ENCODE peak calls at places on chromosomes 1 and 21, in seven cellular contexts. D, H, X, F, I, N and O are unnamed samples.

GRCh38 chr1:179545316-179545715 is 30.4 kb downstream of the NPHS2 start:
- DNase-seq in N (no peak), X (no peak), I (no peak), F (no peak), D (no peak), H (no peak), O (no peak)

GRCh38 chr1:63877816-63878215 is 104.0 kb downstream of the ROR1 start:
- DNase-seq in I (no peak), N (no peak), H (no peak), X (no peak), D (peak), F (no peak), O (no peak)

GRCh38 chr1:31663622-31664452 is 19.2 kb upstream of the PEF1 start:
- DNase-seq in N (peak), X (no peak), I (peak), H (peak), D (peak), F (peak), O (no peak)

GRCh38 chr1:9717193-9718005 is 65.9 kb downstream of the PIK3CD start:
- DNase-seq in H (peak), F (peak), X (peak), N (no peak), I (peak), D (no peak), O (peak)

GRCh38 chr21:17834639-17835354 is 15.6 kb upstream of the C21orf91 start:
- DNase-seq in D (no peak), H (no peak), I (no peak), N (no peak), F (no peak), X (no peak), O (no peak)

GRCh38 chr1:21584096-21584495 is 74.9 kb downstream of the ALPL start:
- DNase-seq in N (no peak), X (no peak), H (no peak), I (no peak), D (no peak), F (no peak), O (no peak)

GRCh38 chr1:244273845-244274619 is 177.7 kb downstream of the ADSS2 start:
- DNase-seq in H (no peak), X (no peak), F (peak), N (no peak), D (peak), I (no peak), O (no peak)

GRCh38 chr1:116345011-116345410 is 28.0 kb upstream of the ATP1A1 start:
- DNase-seq in H (no peak), D (no peak), I (no peak), X (no peak), F (no peak), N (no peak), O (no peak)

GRCh38 chr1:182205378-182206022 is 144.0 kb upstream of the ZNF648 start:
- DNase-seq in N (no peak), H (no peak), I (peak), F (no peak), X (no peak), D (no peak), O (no peak)

GRCh38 chr1:203555046-203555445 is 61.1 kb downstream of the OPTC start:
- DNase-seq in N (no peak), F (no peak), I (no peak), D (no peak), H (no peak), X (no peak), O (no peak)

GRCh38 chr1:227756172-227756959 is 21.1 kb downstream of the SNAP47 start:
- DNase-seq in D (no peak), F (no peak), I (no peak), H (no peak), X (no peak), N (no peak), O (no peak)

GRCh38 chr1:67401443-67401842 is 28.8 kb downstream of the SERBP1 start:
- DNase-seq in D (no peak), H (no peak), X (no peak), I (no peak), F (no peak), N (no peak), O (no peak)

GRCh38 chr1:26574690-26575349 is 45.3 kb downstream of the RPS6KA1 start:
- DNase-seq in D (no peak), X (no peak), F (no peak), N (no peak), I (no peak), H (no peak), O (no peak)

GRCh38 chr21:42880352-42880751 is 1.0 kb upstream of the WDR4 start:
- DNase-seq in H (no peak), X (no peak), I (no peak), D (no peak), N (no peak), F (no peak), O (no peak)

GRCh38 chr1:232319106-232319505 is 310.8 kb downstream of the SIPA1L2 start:
- DNase-seq in H (no peak), D (no peak), N (no peak), I (no peak), X (no peak), F (no peak), O (no peak)

GRCh38 chr1:117188268-117189108 is 22.2 kb downstream of the VTCN1 start:
- DNase-seq in X (no peak), H (no peak), D (no peak), N (no peak), I (no peak), F (no peak), O (no peak)

GRCh38 chr1:110674337-110675059 is at the start of gene KCNA3:
- DNase-seq in D (no peak), H (no peak), X (no peak), F (no peak), I (no peak), N (peak), O (no peak)

GRCh38 chr1:36894824-36895223 is 139.5 kb downstream of the GRIK3 start:
- DNase-seq in D (no peak), N (no peak), X (no peak), H (no peak), F (no peak), I (no peak), O (no peak)

GRCh38 chr1:195717651-195718050 is 890.6 kb downstream of the KCNT2 start:
- DNase-seq in I (no peak), X (no peak), F (no peak), D (peak), H (no peak), N (no peak), O (no peak)

GRCh38 chr1:28437924-28438699 is 67.7 kb upstream of the RCC1 start:
- DNase-seq in N (no peak), F (no peak), X (no peak), D (peak), H (peak), I (peak), O (peak)

GRCh38 chr21:16124397-16125130 is 394.8 kb downstream of the USP25 start:
- DNase-seq in F (no peak), I (no peak), H (peak), X (no peak), D (no peak), N (no peak), O (peak)

GRCh38 chr21:18744840-18745239 is 341.3 kb upstream of the TMPRSS15 start:
- DNase-seq in I (no peak), N (no peak), D (no peak), H (no peak), F (no peak), X (no peak), O (no peak)

GRCh38 chr1:112395261-112395831 is 668 bp upstream of the CTTNBP2NL start:
- DNase-seq in I (no peak), N (no peak), H (peak), F (no peak), D (no peak), X (no peak), O (no peak)

GRCh38 chr1:24946861-24947658 is 17.0 kb upstream of the RUNX3 start:
- DNase-seq in D (no peak), I (peak), H (no peak), X (peak), N (no peak), F (no peak), O (no peak)

GRCh38 chr1:162321809-162322422 is 54.7 kb downstream of the SPATA46 start:
- DNase-seq in F (no peak), N (no peak), D (no peak), X (no peak), H (no peak), I (no peak), O (no peak)

GRCh38 chr1:21622466-21623315 is 46.5 kb downstream of the RAP1GAP start:
- DNase-seq in X (no peak), D (no peak), H (no peak), I (no peak), N (peak), F (peak), O (no peak)

GRCh38 chr1:175197536-175197935 is 5.0 kb upstream of the KIAA0040 start:
- DNase-seq in D (peak), I (no peak), F (no peak), X (no peak), H (peak), N (no peak), O (no peak)

GRCh38 chr1:116097600-116097999 is 13.6 kb upstream of the MAB21L3 start:
- DNase-seq in N (no peak), I (no peak), D (no peak), H (no peak), F (no peak), X (no peak), O (no peak)

GRCh38 chr21:44344541-44345183 is 5.5 kb upstream of the CFAP410 start:
- DNase-seq in X (no peak), H (no peak), N (no peak), D (no peak), I (no peak), F (no peak), O (no peak)

GRCh38 chr1:47809301-47810084 is 187.7 kb downstream of the TRABD2B start:
- DNase-seq in N (no peak), F (no peak), D (no peak), I (peak), H (no peak), X (no peak), O (no peak)

GRCh38 chr1:94925561-94926364 is 1.1 kb downstream of the CNN3 start:
- DNase-seq in H (peak), X (peak), N (peak), D (peak), F (no peak), I (peak), O (no peak)

GRCh38 chr1:228335406-228336307 is 71.0 kb downstream of the TRIM11 start:
- DNase-seq in I (no peak), D (no peak), F (no peak), X (no peak), H (no peak), N (no peak), O (no peak)

GRCh38 chr1:26372039-26372438 is 511 bp downstream of the ZNF683 start:
- DNase-seq in X (no peak), I (no peak), D (no peak), H (no peak), F (no peak), N (no peak), O (no peak)

GRCh38 chr21:38765056-38765455 is 40.7 kb upstream of the ETS2 start:
- DNase-seq in H (no peak), D (no peak), F (no peak), X (no peak), I (no peak), N (no peak), O (no peak)

GRCh38 chr1:97545446-97545845 is 375.4 kb downstream of the DPYD start:
- DNase-seq in H (no peak), I (no peak), D (no peak), X (no peak), F (no peak), N (no peak), O (peak)

GRCh38 chr1:1342584-1343115 is 6.6 kb downstream of the DVL1 start:
- DNase-seq in F (no peak), N (no peak), H (no peak), I (no peak), D (no peak), X (no peak), O (no peak)
- H3K9ac ChIP-seq in F (no peak), N (no peak), H (no peak), I (no peak), D (no peak), X (no peak), O (no peak)

DNA sequence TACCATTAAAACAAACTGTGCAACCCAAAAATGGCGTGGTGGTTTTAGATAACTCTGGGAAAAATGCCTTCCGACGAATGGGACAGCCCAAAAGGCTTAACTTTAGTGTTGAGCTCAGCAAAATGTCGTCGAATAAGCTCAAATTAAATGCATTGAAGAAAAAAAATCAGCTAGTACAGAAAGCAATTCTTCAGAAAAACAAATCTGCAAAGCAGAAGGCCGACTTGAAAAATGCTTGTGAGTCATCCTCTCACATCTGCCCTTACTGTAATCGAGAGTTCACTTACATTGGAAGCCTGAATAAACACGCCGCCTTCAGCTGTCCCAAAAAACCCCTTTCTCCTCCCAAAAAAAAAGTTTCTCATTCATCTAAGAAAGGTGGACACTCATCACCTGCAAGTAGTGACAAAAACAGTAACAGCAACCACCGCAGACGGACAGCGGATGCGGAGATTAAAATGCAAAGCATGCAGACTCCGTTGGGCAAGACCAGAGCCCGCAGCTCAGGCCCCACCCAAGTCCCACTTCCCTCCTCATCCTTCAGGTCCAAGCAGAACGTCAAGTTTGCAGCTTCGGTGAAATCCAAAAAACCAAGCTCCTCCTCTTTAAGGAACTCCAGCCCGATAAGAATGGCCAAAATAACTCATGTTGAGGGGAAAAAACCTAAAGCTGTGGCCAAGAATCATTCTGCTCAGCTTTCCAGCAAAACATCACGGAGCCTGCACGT is 82.1 kb downstream of the PRDM2 start:
- DNase-seq in D (no peak), I (no peak), X (no peak), N (peak), F (no peak), H (no peak), O (no peak)
- TF ChIP-seq POLR2AphosphoS5 in D (no peak), I (no peak), X (peak), N (no peak), F (no peak), H (no peak), O (no peak)

GRCh38 chr1:93678491-93678890 is 3.1 kb downstream of the BCAR3 start:
- DNase-seq in X (no peak), I (no peak), F (no peak), H (no peak), D (no peak), N (no peak), O (no peak)
- TF ChIP-seq EZH2 in X (no peak), I (no peak), F (no peak), H (no peak), D (no peak), N (no peak), O (no peak)

GRCh38 chr1:109370712-109371270 is 26.9 kb downstream of the SORT1 start:
- DNase-seq in F (no peak), D (no peak), X (no peak), I (peak), N (no peak), H (no peak), O (no peak)
- H3K9ac ChIP-seq in F (no peak), D (no peak), X (no peak), I (no peak), N (no peak), H (no peak), O (no peak)

DNA sequence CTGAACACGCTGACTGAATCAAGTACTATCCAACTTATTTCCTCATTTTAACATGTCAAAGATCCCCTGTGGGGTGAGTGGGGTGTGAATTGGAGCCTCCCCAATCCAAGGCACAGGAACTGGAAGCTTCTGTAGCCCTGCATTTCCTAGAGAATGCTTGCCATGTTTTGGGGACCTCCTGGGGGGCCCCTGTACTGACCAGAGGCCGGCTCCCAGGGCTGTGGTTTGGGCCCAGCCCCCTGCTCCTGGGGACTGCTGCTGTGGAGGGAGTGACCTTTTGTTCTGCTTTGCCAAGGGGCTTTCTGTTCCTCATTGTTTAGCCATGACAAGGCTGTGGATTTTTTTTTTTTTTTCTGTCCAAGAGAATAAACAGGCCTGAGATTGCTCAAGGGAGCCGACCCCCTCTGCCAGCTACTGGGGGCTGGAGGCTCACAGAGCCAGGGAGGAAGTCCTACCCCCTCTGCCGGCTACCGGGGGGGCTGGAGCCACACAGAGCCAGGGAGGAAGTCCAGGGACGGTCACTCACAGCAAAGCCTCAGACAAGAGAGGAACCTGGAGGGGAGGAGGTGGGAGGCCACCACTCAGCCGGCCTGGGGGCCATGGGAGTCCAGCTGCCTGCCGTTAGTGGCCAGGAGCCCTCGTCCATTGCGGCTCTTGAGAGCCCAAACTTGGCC is 17.4 kb downstream of the TNFRSF1B start:
- DNase-seq in H (peak), F (peak), N (no peak), I (peak), X (no peak), D (no peak), O (no peak)
- TF ChIP-seq POLR2AphosphoS5 in H (no peak), F (no peak), N (no peak), I (no peak), X (no peak), D (no peak), O (no peak)